ENCODE peak calls at places on chromosomes 4 and X, in seven cellular contexts. X is testis; C is stimulated activated CD8-positive, alpha-beta memory T cell treated with anti-CD3 and anti-CD28 coated beads, Interleukin-4, amount 100 ng/mL, for 24 hours; I is NCI-H1092; O is SK-N-DZ; V is non-pigmented ciliary epithelial cell; Q is CD4-positive, alpha-beta memory T cell. W is an unnamed sample.

GRCh38 chr4:125123710-125124109 is 191.0 kb upstream of the FAT4 start:
- DNase-seq in I (no peak), V (no peak), O (no peak), C (no peak), Q (no peak), X (no peak), W (peak)

GRCh38 chrX:73916931-73917657 is 354.1 kb downstream of the CHIC1 start:
- DNase-seq in V (peak), O (no peak), X (no peak), C (no peak), I (no peak), Q (no peak), W (peak)

GRCh38 chr4:111398906-111399330 is 746.3 kb upstream of the FAM241A start:
- DNase-seq in C (no peak), O (peak), V (peak), I (no peak), Q (no peak), X (no peak), W (peak)

GRCh38 chr4:35565640-35566039 is 678.7 kb downstream of the ARAP2 start:
- DNase-seq in I (no peak), Q (no peak), X (no peak), V (no peak), O (no peak), C (no peak), W (no peak)

GRCh38 chrX:85244411-85245210 is 820 bp downstream of the ZNF711 start:
- DNase-seq in C (no peak), V (no peak), X (peak), O (peak), Q (no peak), I (peak), W (peak)

GRCh38 chrX:16869393-16870094 is 618 bp downstream of the RBBP7 start:
- DNase-seq in O (peak), X (peak), I (peak), Q (no peak), C (no peak), V (no peak), W (peak)

GRCh38 chr4:47510506-47511143 is 25.6 kb downstream of the ATP10D start:
- DNase-seq in O (no peak), V (no peak), C (no peak), I (no peak), Q (no peak), X (no peak), W (no peak)

GRCh38 chrX:110173192-110174175 is 144.4 kb downstream of the AMMECR1 start:
- DNase-seq in Q (no peak), V (no peak), I (no peak), C (no peak), X (peak), O (no peak), W (peak)

GRCh38 chr4:116870667-116871066 is 214.7 kb downstream of the TRAM1L1 start:
- DNase-seq in I (no peak), V (no peak), O (peak), Q (no peak), X (no peak), C (no peak), W (no peak)

GRCh38 chr4:172009461-172009860 is 196.3 kb downstream of the GALNTL6 start:
- DNase-seq in Q (no peak), O (no peak), C (no peak), V (no peak), X (no peak), I (no peak), W (no peak)